ENCODE peak calls at places on chromosome 6, in four cellular contexts. S, P, C and H are unnamed samples. For H3K4me1, the result is how much of the 10 kb centered on the place peaks cover.

GRCh38 chr6:163935158-163935762 is 520.7 kb downstream of the QKI start:
- DNase-seq in S (no peak), P (no peak), C (no peak), H (no peak)

GRCh38 chr6:144008501-144009245 is 614 bp upstream of the PLAGL1 start:
- DNase-seq in S (no peak), P (no peak), C (no peak), H (no peak)

GRCh38 chr6:37222125-37222967 is 35.2 kb upstream of the TBC1D22B start:
- DNase-seq in S (peak), P (no peak), C (peak), H (peak)

GRCh38 chr6:138963531-138963930 is 24.5 kb downstream of the REPS1 start:
- DNase-seq in S (no peak), P (no peak), C (no peak), H (no peak)

GRCh38 chr6:43853066-43853650 is 83.1 kb downstream of the VEGFA start:
- DNase-seq in S (no peak), P (no peak), C (no peak), H (no peak)

GRCh38 chr6:1821188-1822183 is 211.8 kb downstream of the FOXC1 start:
- DNase-seq in S (no peak), P (no peak), C (no peak), H (no peak)

GRCh38 chr6:90610671-90611542 is 24.0 kb upstream of the MAP3K7 start:
- DNase-seq in S (peak), P (no peak), C (no peak), H (no peak)

GRCh38 chr6:56683882-56684281 is 41.2 kb upstream of the DST start:
- DNase-seq in S (no peak), P (peak), C (no peak), H (no peak)

GRCh38 chr6:32947552-32948465 is 5.1 kb downstream of the HLA-DMA start:
- DNase-seq in S (no peak), P (peak), C (no peak), H (peak)

GRCh38 chr6:142846459-142846831 is 98.5 kb downstream of the HIVEP2 start:
- DNase-seq in S (no peak), P (no peak), C (no peak), H (no peak)

GRCh38 chr6:142845143-142845571 is 99.8 kb downstream of the HIVEP2 start:
- DNase-seq in S (no peak), P (no peak), C (no peak), H (peak)

GRCh38 chr6:142844065-142844755 is 100.8 kb downstream of the HIVEP2 start:
- DNase-seq in S (no peak), P (no peak), C (no peak), H (no peak)

GRCh38 chr6:142846883-142847287 is 98.1 kb downstream of the HIVEP2 start:
- DNase-seq in S (peak), P (peak), C (no peak), H (no peak)

DNA sequence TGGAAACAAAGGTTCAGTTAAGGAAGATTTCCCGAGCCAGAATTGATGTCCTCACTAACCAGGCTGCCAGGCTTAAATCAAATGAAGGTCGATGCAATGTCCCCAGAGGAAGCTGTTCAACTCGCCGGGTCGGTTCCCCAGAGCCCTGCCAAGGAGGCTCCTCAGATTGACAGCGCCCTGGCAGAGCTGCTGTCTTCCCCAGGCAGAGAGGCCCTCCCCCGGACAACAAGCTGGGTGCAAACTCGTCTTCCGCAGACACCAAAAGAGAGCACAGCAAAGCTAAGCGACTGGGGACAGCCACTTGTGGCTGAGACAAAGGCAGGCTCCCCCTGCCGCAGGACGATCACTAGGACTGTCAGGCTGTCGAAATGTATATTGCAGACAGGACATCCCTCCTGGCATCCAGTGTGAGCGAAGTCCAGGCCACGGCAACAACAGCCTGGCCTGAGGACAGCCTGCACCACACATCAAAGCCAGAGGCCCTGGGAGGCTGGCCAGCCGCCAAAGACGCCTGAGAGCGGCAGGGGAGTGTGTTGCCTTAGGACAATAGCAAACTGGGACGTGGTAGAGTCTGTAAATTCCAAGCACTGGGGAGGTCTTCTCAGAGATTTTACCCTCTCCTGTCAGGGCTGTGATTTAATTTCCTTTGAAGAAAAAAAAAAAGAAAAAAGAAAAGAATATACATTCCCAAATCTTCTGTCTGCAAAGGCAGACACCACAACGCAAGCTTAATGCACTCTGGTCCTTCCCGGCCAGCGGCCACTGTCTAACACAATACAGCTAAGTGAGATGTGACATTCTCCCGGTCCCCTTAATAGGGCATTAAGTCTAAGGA is 99.1 kb downstream of the HIVEP2 start:
- DNase-seq in S (peak), P (no peak), C (peak), H (peak)
- H3K4me1 ChIP-seq in S (under half), P (half or more), C (half or more), H (half or more)

DNA sequence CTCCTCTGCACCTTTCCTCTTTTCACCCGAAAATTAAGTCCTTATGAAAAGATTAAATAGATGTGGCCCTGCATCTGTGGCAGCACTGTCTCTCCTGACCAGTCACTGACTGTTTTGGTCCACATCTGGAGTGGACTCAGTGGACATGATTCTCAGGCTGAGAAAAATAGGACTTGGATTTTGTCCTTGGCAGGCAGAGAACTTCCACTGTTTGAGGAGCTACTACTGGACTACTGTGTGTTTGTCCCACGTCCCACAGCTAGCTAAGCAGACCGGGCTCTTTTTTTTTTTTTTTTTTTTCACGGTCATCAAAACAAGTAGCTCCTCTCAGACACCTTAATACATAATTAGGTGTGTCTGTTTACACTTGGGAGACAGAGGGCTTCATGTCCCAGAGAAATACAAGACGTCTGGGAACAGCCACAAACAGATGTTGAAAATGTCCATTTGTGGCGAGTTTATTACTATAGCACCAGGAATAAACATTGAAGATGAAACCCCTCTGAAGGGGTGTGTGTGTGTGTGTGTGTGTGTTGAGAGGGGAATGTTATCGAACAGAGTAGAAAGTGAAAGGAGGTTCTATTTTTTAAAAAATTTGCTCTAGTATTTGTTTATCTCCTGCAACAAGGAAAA is 155.0 kb upstream of the SUPT3H start:
- DNase-seq in S (no peak), P (no peak), C (no peak), H (no peak)
- H3K4me3 ChIP-seq in S (no peak), P (no peak), C (no peak), H (no peak)

GRCh38 chr6:106085984-106086832 is at the start of gene PRDM1:
- DNase-seq in S (peak), P (no peak), C (peak), H (peak)

GRCh38 chr6:106083618-106084017 is 2.5 kb upstream of the PRDM1 start:
- DNase-seq in S (no peak), P (no peak), C (no peak), H (no peak)

GRCh38 chr6:106084106-106084963 is 1.8 kb upstream of the PRDM1 start:
- DNase-seq in S (peak), P (no peak), C (no peak), H (peak)

GRCh38 chr6:106085687-106085983 is 501 bp upstream of the PRDM1 start:
- DNase-seq in S (no peak), P (no peak), C (no peak), H (no peak)

GRCh38 chr6:106084973-106085686 is 1.0 kb upstream of the PRDM1 start:
- DNase-seq in S (no peak), P (no peak), C (no peak), H (no peak)
- H3K4me1 ChIP-seq in S (under half), P (under half), C (half or more), H (half or more)

GRCh38 chr6:20416567-20417345 is 15.1 kb downstream of the E2F3 start:
- DNase-seq in S (no peak), P (no peak), C (no peak), H (no peak)

GRCh38 chr6:20414711-20415110 is 13.0 kb downstream of the E2F3 start:
- DNase-seq in S (no peak), P (no peak), C (no peak), H (no peak)

GRCh38 chr6:20417819-20418218 is 16.1 kb downstream of the E2F3 start:
- DNase-seq in S (no peak), P (no peak), C (no peak), H (no peak)

GRCh38 chr6:20415304-20416062 is 13.8 kb downstream of the E2F3 start:
- DNase-seq in S (no peak), P (no peak), C (no peak), H (no peak)

DNA sequence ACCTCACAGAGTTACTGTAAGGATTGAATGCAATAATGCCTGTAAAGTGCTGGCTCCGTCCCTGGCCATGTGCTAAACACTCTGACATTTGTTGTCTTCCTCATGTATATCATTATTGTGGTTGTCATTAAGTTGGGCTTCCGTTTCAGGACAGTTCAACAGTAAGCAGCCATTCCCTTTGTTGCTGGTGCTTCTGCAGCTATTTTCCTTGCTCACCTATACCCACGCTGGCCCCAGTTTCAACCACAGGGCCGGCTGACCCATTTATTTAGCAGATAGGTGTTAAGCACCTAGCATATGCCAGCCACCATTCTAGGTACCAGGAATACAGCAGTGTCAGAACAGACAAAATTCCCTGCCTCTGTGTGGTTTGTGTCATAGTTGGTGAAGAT is 14.4 kb downstream of the E2F3 start:
- DNase-seq in S (no peak), P (no peak), C (no peak), H (no peak)
- H3K4me3 ChIP-seq in S (no peak), P (no peak), C (no peak), H (peak)

GRCh38 chr6:51866867-51867266 is 220.5 kb downstream of the PKHD1 start:
- DNase-seq in S (no peak), P (no peak), C (no peak), H (no peak)
- H3K4me1 ChIP-seq in S (under half), P (under half), C (under half), H (under half)

GRCh38 chr6:39225543-39225942 is 3.7 kb downstream of the KCNK5 start:
- DNase-seq in S (no peak), P (no peak), C (no peak), H (no peak)

GRCh38 chr6:39225946-39226437 is 3.3 kb downstream of the KCNK5 start:
- DNase-seq in S (no peak), P (no peak), C (no peak), H (no peak)

GRCh38 chr6:39228111-39228971 is 934 bp downstream of the KCNK5 start:
- DNase-seq in S (no peak), P (no peak), C (no peak), H (no peak)

GRCh38 chr6:39227476-39227875 is 1.8 kb downstream of the KCNK5 start:
- DNase-seq in S (no peak), P (no peak), C (no peak), H (no peak)

GRCh38 chr6:39226606-39227300 is 2.5 kb downstream of the KCNK5 start:
- DNase-seq in S (no peak), P (no peak), C (no peak), H (no peak)
- H3K4me3 ChIP-seq in S (no peak), P (no peak), C (no peak), H (peak)

DNA sequence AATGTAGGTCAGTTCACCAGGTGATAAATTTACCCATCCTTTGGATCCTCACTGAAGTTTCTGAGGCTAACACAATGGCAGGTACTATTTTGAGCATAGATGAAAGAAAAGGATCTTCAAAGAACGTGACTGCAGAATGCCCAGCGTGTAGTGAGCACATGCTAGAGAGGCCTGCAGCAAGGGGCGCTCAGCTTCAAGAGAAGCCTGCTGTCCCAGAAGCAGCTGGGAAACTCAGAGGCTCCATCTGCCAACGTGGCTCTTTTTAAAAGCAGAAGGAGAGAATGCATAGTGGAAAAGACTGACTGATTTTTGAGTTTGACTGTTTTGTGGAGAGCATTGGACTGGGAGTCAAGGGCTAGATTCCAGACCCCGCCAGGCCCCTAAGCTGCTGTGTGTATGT is 57.5 kb downstream of the CD83 start:
- DNase-seq in S (no peak), P (no peak), C (no peak), H (no peak)
- H3K4me1 ChIP-seq in S (under half), P (under half), C (under half), H (under half)